ENCODE peak calls at places on chromosomes 3 and 15, in four cellular contexts. X is H9, G is IMR-90, F is H1. C is an unnamed sample.
A peak's percentile ranks its signal among the peaks of the same experiment; 100 is the strongest.

GRCh38 chr3:107796786-107797185 is 274.0 kb downstream of the BBX start:
- DNase-seq in F (no peak), G (peak; percentile 69), X (no peak), C (no peak)

GRCh38 chr3:33716227-33716626 is 1.8 kb downstream of the CLASP2 start:
- DNase-seq in F (no peak), G (no peak), X (no peak), C (no peak)

GRCh38 chr3:71726106-71726505 is 904 bp upstream of the EIF4E3 start:
- DNase-seq in X (no peak), F (no peak), G (no peak), C (no peak)

GRCh38 chr3:129855454-129856419 is 37.8 kb downstream of the TMCC1 start:
- DNase-seq in F (no peak), G (peak; percentile 68), X (no peak), C (no peak)

GRCh38 chr3:127050733-127051132 is 67.8 kb downstream of the PLXNA1 start:
- DNase-seq in G (no peak), X (no peak), F (no peak), C (no peak)

GRCh38 chr3:57464801-57465200 is 79.3 kb downstream of the DNAH12 start:
- DNase-seq in F (no peak), X (no peak), G (no peak), C (peak; percentile 5)

GRCh38 chr3:9248232-9249191 is 934 bp downstream of the SRGAP3 start:
- DNase-seq in G (no peak), X (peak; percentile 27), F (no peak), C (peak; percentile 43)

GRCh38 chr3:101810023-101810415 is 31.0 kb downstream of the NXPE3 start:
- DNase-seq in G (no peak), F (no peak), X (no peak), C (no peak)

GRCh38 chr15:58459562-58459961 is 27.8 kb downstream of the LIPC start:
- DNase-seq in F (no peak), G (no peak), X (no peak), C (no peak)

GRCh38 chr3:65676592-65676991 is 362.1 kb downstream of the MAGI1 start:
- DNase-seq in F (no peak), X (no peak), G (no peak), C (no peak)

GRCh38 chr15:69056365-69056764 is 41.9 kb downstream of the NOX5 start:
- DNase-seq in X (no peak), F (no peak), G (no peak), C (no peak)

GRCh38 chr3:27127195-27127594 is 242.0 kb downstream of the NEK10 start:
- DNase-seq in F (no peak), G (no peak), X (no peak), C (no peak)

GRCh38 chr15:71570736-71571135 is 239.6 kb upstream of the NR2E3 start:
- DNase-seq in G (no peak), X (no peak), F (no peak), C (no peak)

GRCh38 chr3:25604107-25604805 is 60.5 kb downstream of the TOP2B start:
- DNase-seq in F (no peak), X (no peak), G (peak; percentile 92), C (peak; percentile 48)

GRCh38 chr3:9324944-9325343 is 37.9 kb upstream of the THUMPD3 start:
- DNase-seq in G (no peak), F (no peak), X (no peak), C (no peak)

GRCh38 chr3:166085164-166085830 is 248.1 kb upstream of the BCHE start:
- DNase-seq in G (no peak), X (no peak), F (no peak), C (no peak)

GRCh38 chr3:141913150-141913811 is 36.8 kb downstream of the ATP1B3 start:
- DNase-seq in G (peak; percentile 62), X (no peak), F (no peak), C (peak; percentile 79)

GRCh38 chr3:195263193-195263924 is 7.6 kb downstream of the XXYLT1 start:
- DNase-seq in F (no peak), G (peak; percentile 21), X (no peak), C (no peak)

GRCh38 chr3:56758539-56758981 is 43.2 kb downstream of the ARHGEF3 start:
- DNase-seq in G (peak; percentile 91), X (no peak), F (no peak), C (no peak)

GRCh38 chr3:97958396-97958795 is 13.8 kb downstream of the RIOX2 start:
- DNase-seq in F (no peak), X (no peak), G (peak; percentile 52), C (no peak)

GRCh38 chr15:90592144-90592887 is 62.6 kb downstream of the CRTC3 start:
- DNase-seq in X (no peak), G (peak; percentile 90), F (no peak), C (no peak)

GRCh38 chr3:46062679-46063078 is 35.4 kb upstream of the XCR1 start:
- DNase-seq in G (no peak), X (no peak), F (no peak), C (no peak)

GRCh38 chr15:62844564-62845235 is 197.8 kb upstream of the TPM1 start:
- DNase-seq in F (no peak), X (no peak), G (no peak), C (peak; percentile 78)

GRCh38 chr3:135148431-135148830 is 353.4 kb downstream of the EPHB1 start:
- DNase-seq in G (no peak), X (no peak), F (no peak), C (no peak)

GRCh38 chr3:129122697-129123055 is 1.1 kb upstream of the RAB43 start:
- DNase-seq in G (no peak), F (no peak), X (peak; percentile 52), C (peak; percentile 47)

GRCh38 chr3:120615863-120616599 is 19.9 kb downstream of the NDUFB4 start:
- DNase-seq in G (peak; percentile 51), X (peak; percentile 30), F (no peak), C (peak; percentile 65)

GRCh38 chr15:50112488-50113186 is 6.4 kb downstream of the ATP8B4 start:
- DNase-seq in G (no peak), X (no peak), F (no peak), C (no peak)

GRCh38 chr15:69164807-69165636 is 4.6 kb downstream of the GLCE start:
- DNase-seq in F (no peak), G (peak; percentile 88), X (no peak), C (no peak)

GRCh38 chr3:153373571-153373970 is 211.5 kb downstream of the RAP2B start:
- DNase-seq in G (peak; percentile 17), F (no peak), X (no peak), C (no peak)

GRCh38 chr3:42595682-42596081 is 4.8 kb upstream of the NKTR start:
- DNase-seq in G (no peak), F (no peak), X (no peak), C (peak; percentile 78)

GRCh38 chr15:92682772-92683510 is 27.4 kb upstream of the FAM174B start:
- DNase-seq in X (no peak), F (no peak), G (no peak), C (no peak)

GRCh38 chr3:49004352-49005297 is 2.6 kb upstream of the WDR6 start:
- DNase-seq in F (no peak), X (no peak), G (no peak), C (peak; percentile 81)

GRCh38 chr3:8712045-8712870 is 21.3 kb upstream of the CAV3 start:
- DNase-seq in G (peak; percentile 34), X (no peak), F (no peak), C (no peak)

DNA sequence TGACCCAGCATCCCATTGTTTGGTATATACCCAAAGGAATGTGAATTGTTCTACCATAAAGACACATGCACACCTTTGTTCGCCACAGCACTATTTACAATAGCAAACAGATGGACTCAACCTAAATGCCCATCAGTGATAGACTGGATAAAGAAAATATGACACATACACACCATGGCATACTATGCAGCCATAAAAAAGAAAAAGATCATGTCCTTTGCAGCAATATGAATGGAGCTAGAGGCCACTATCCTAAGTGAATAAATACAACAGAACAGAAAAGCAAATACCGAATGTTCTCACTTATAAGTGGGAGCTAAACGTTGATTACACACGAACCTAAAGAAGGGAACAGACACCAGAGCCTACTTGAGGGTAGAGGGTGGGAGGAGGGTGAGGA is 11.4 kb upstream of the USF3 start:
- DNase-seq in X (no peak), F (no peak), G (no peak), C (no peak)
- H4K5ac ChIP-seq in X (no peak overlapping the region), F (no peak overlapping the region), G (no peak overlapping the region), C (no peak overlapping the region)

GRCh38 chr3:23956701-23957100 is 11.6 kb downstream of the NR1D2 start:
- DNase-seq in F (no peak), G (no peak), X (no peak), C (no peak)
- H4K5ac ChIP-seq in F (no peak overlapping the region), G (no peak overlapping the region), X (no peak overlapping the region), C (no peak overlapping the region)

GRCh38 chr3:185084883-185085282 is 68.0 kb downstream of the C3orf70 start:
- DNase-seq in X (no peak), F (no peak), G (peak; percentile 77), C (peak; percentile 14)

GRCh38 chr3:185081516-185081915 is 71.3 kb downstream of the C3orf70 start:
- DNase-seq in F (no peak), X (no peak), G (peak; percentile 45), C (no peak)

GRCh38 chr3:185082149-185082548 is 70.7 kb downstream of the C3orf70 start:
- DNase-seq in F (no peak), G (peak; percentile 26), X (no peak), C (no peak)

GRCh38 chr3:185082829-185083228 is 70.0 kb downstream of the C3orf70 start:
- DNase-seq in G (no peak), X (no peak), F (no peak), C (no peak)

DNA sequence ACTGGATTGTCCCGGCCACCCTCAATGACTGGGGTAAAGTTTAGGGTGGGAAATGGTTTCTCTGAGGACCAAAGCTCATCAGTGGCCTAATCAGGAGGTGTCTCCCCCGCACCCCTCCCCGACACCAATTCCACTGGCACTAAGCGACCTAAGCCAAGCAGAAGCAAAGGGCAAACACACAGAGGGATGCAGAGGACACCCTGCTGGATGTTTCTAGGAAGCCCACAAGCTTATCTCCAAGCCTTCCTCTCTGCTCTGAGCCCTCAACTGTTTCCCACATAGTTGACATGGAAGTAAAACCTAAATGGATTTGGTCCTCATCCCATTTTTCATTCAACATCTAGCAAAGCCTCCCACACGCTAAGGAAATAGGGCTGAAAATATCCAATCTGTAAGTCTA is 68.5 kb downstream of the C3orf70 start:
- DNase-seq in X (no peak), G (no peak), F (no peak), C (peak; percentile 13)
- H4K5ac ChIP-seq in X (no peak overlapping the region), G (no peak overlapping the region), F (no peak overlapping the region), C (no peak overlapping the region)

DNA sequence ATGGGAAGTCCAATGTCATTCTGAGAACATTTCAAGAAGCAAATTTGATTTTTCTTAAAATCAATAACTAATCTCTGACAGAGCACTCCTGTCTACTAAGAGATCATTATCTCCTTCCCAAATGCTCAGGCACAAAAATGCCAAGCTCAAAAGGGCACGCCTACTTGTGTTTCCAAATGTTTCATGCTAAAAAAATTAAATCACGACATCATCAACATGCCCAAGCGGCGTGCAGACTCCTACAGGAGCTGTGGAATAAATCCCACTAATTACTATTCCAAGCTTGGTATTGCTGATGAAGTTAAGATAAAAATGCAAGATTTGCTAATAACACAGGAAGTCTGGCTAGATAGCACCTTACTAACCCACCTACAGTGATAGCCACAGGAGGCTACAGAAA is 140.8 kb downstream of the OSBPL10 start:
- DNase-seq in G (no peak), X (no peak), F (no peak), C (peak; percentile 16)
- H4K5ac ChIP-seq in G (no peak overlapping the region), X (no peak overlapping the region), F (no peak overlapping the region), C (no peak overlapping the region)

GRCh38 chr3:197212290-197212689 is 86.1 kb downstream of the DLG1 start:
- DNase-seq in F (no peak), G (no peak), X (peak; percentile 43), C (peak; percentile 81)
- H4K5ac ChIP-seq in F (no peak overlapping the region), G (no peak overlapping the region), X (no peak overlapping the region), C (no peak overlapping the region)